ENCODE peak calls at places on chromosomes 16 and 17, in five cellular contexts. Q, C, U, O and F are unnamed samples.

GRCh38 chr17:38464723-38465419 is 36.6 kb downstream of the ARHGAP23 start:
- DNase-seq in O (peak; percentile 82), U (peak; percentile 71), Q (peak; percentile 97), C (no peak), F (peak; percentile 75)

GRCh38 chr16:17475104-17475503 is 4.3 kb upstream of the XYLT1 start:
- DNase-seq in O (no peak), C (no peak), U (no peak), Q (no peak), F (no peak)

GRCh38 chr17:10032142-10032541 is 127.1 kb upstream of the RCVRN start:
- DNase-seq in U (no peak), Q (no peak), C (no peak), O (no peak), F (no peak)

GRCh38 chr16:85140455-85141012 is 28.3 kb upstream of the CIBAR2 start:
- DNase-seq in Q (no peak), O (no peak), C (no peak), U (no peak), F (no peak)

GRCh38 chr17:65487161-65487560 is 74.3 kb downstream of the AXIN2 start:
- DNase-seq in C (no peak), U (no peak), Q (no peak), O (no peak), F (no peak)

GRCh38 chr16:12500771-12501170 is 302.9 kb downstream of the CPPED1 start:
- DNase-seq in Q (no peak), C (no peak), O (no peak), U (no peak), F (no peak)

GRCh38 chr16:76226481-76226880 is 50.7 kb upstream of the CNTNAP4 start:
- DNase-seq in Q (no peak), U (no peak), O (no peak), C (no peak), F (no peak)

GRCh38 chr16:23048164-23048563 is 101.1 kb downstream of the USP31 start:
- DNase-seq in Q (no peak), U (no peak), C (no peak), O (no peak), F (no peak)